ENCODE peak calls at places on chromosomes 13 and 19, in ten cellular contexts. F, C, I, J, Q, T, P, K, G and N are unnamed samples.

GRCh38 chr19:33677745-33678426 is 56.1 kb downstream of the CHST8 start:
- DNase-seq in P (no peak), I (peak), G (no peak), K (no peak), T (peak), Q (no peak), C (no peak), F (no peak), J (no peak), N (no peak)

GRCh38 chr13:110782185-110782584 is 68.7 kb downstream of the ING1 start:
- DNase-seq in P (no peak), Q (no peak), F (no peak), C (no peak), J (no peak), G (no peak), K (no peak), T (no peak), I (no peak), N (no peak)

GRCh38 chr13:78201411-78201810 is 282.8 kb upstream of the EDNRB start:
- DNase-seq in G (no peak), F (no peak), T (no peak), I (no peak), J (no peak), Q (no peak), P (peak), C (no peak), K (no peak), N (no peak)

GRCh38 chr13:112182251-112182650 is 115.3 kb downstream of the SOX1 start:
- DNase-seq in G (no peak), F (no peak), Q (no peak), P (no peak), C (no peak), J (no peak), K (no peak), T (no peak), I (no peak), N (no peak)

GRCh38 chr19:42422576-42423461 is 4.4 kb downstream of the LIPE start:
- DNase-seq in J (no peak), G (no peak), F (peak), T (no peak), P (peak), I (peak), K (peak), Q (no peak), C (peak), N (no peak)

GRCh38 chr19:3655402-3656072 is 28.9 kb upstream of the CACTIN start:
- DNase-seq in I (no peak), J (peak), P (no peak), K (no peak), F (no peak), T (no peak), G (no peak), Q (peak), C (no peak), N (no peak)

GRCh38 chr13:35512271-35512920 is 35.9 kb upstream of the MAB21L1 start:
- DNase-seq in K (no peak), F (no peak), T (no peak), J (peak), Q (peak), I (no peak), G (no peak), C (no peak), P (no peak), N (no peak)

GRCh38 chr13:102141625-102142472 is 260.0 kb downstream of the FGF14 start:
- DNase-seq in P (no peak), F (peak), J (no peak), K (no peak), C (peak), T (no peak), G (no peak), I (no peak), Q (peak), N (no peak)

GRCh38 chr13:110334841-110335490 is 27.9 kb downstream of the COL4A2 start:
- DNase-seq in I (no peak), C (no peak), K (no peak), T (no peak), Q (no peak), F (no peak), P (no peak), J (peak), G (no peak), N (no peak)

GRCh38 chr13:32277838-32278237 is 37.3 kb downstream of the ZAR1L start:
- DNase-seq in F (no peak), C (no peak), Q (no peak), I (no peak), G (no peak), J (no peak), K (no peak), P (no peak), T (no peak), N (no peak)

GRCh38 chr13:80755925-80756324 is 415.0 kb upstream of the SPRY2 start:
- DNase-seq in I (no peak), F (no peak), Q (no peak), K (no peak), T (no peak), G (no peak), J (no peak), P (no peak), C (no peak), N (no peak)

GRCh38 chr13:108961542-108962125 is 332.2 kb downstream of the MYO16 start:
- DNase-seq in T (peak), Q (peak), J (peak), F (peak), G (no peak), P (peak), I (no peak), K (no peak), C (peak), N (no peak)

GRCh38 chr13:80199585-80200292 is 141.2 kb downstream of the SPRY2 start:
- DNase-seq in F (no peak), P (no peak), Q (no peak), I (no peak), J (no peak), G (no peak), K (no peak), T (no peak), C (no peak), N (no peak)

GRCh38 chr19:41296323-41296935 is 13.5 kb upstream of the CCDC97 start:
- DNase-seq in K (no peak), I (no peak), G (no peak), T (no peak), F (peak), C (no peak), P (peak), Q (no peak), J (no peak), N (no peak)

GRCh38 chr13:21973437-21974125 is 302.7 kb downstream of the FGF9 start:
- DNase-seq in F (no peak), T (no peak), C (no peak), K (no peak), I (peak), J (no peak), Q (no peak), P (no peak), G (no peak), N (no peak)